ENCODE peak calls at places on chromosomes 13 and 19, in five cellular contexts. One of them, this sample, is unnamed. For H3K9me3, the result is how much of the 10 kb centered on the place peaks cover.

GRCh38 chr13:59700281-59700680 is 463.4 kb downstream of the DIAPH3 start:
- DNase-seq in AG04450: no peak
- DNase-seq in astrocyte: peak
- DNase-seq in CD8-positive, alpha-beta T cell: no peak
- DNase-seq in IMR-90: peak
- DNase-seq in this sample: no peak

GRCh38 chr19:42115219-42115618 is 17.0 kb downstream of the POU2F2 start:
- DNase-seq in AG04450: no peak
- DNase-seq in astrocyte: no peak
- DNase-seq in CD8-positive, alpha-beta T cell: no peak
- DNase-seq in IMR-90: peak
- DNase-seq in this sample: no peak

GRCh38 chr13:84706004-84706710 is 823.9 kb upstream of the SLITRK1 start:
- DNase-seq in AG04450: no peak
- DNase-seq in astrocyte: no peak
- DNase-seq in CD8-positive, alpha-beta T cell: no peak
- DNase-seq in IMR-90: no peak
- DNase-seq in this sample: peak

GRCh38 chr13:28753208-28753892 is 34.6 kb upstream of the SLC46A3 start:
- DNase-seq in AG04450: peak
- DNase-seq in astrocyte: peak
- DNase-seq in CD8-positive, alpha-beta T cell: no peak
- DNase-seq in IMR-90: peak
- DNase-seq in this sample: no peak

GRCh38 chr19:48968813-48969218 is 3.7 kb downstream of the FTL start:
- DNase-seq in AG04450: no peak
- DNase-seq in astrocyte: no peak
- DNase-seq in CD8-positive, alpha-beta T cell: no peak
- DNase-seq in IMR-90: no peak
- DNase-seq in this sample: no peak

GRCh38 chr13:39037410-39037879 is 444 bp downstream of the PROSER1 start:
- DNase-seq in AG04450: no peak
- DNase-seq in astrocyte: no peak
- DNase-seq in CD8-positive, alpha-beta T cell: peak
- DNase-seq in IMR-90: no peak
- DNase-seq in this sample: no peak

GRCh38 chr13:51644649-51645048 is 60.4 kb downstream of the WDFY2 start:
- DNase-seq in AG04450: no peak
- DNase-seq in astrocyte: peak
- DNase-seq in CD8-positive, alpha-beta T cell: no peak
- DNase-seq in IMR-90: peak
- DNase-seq in this sample: no peak

GRCh38 chr13:93265800-93266199 is 39.2 kb downstream of the GPC6 start:
- DNase-seq in AG04450: no peak
- DNase-seq in astrocyte: no peak
- DNase-seq in CD8-positive, alpha-beta T cell: no peak
- DNase-seq in IMR-90: no peak
- DNase-seq in this sample: no peak

GRCh38 chr13:113291997-113292862 is 4.8 kb upstream of the LAMP1 start:
- DNase-seq in AG04450: no peak
- DNase-seq in astrocyte: no peak
- DNase-seq in CD8-positive, alpha-beta T cell: no peak
- DNase-seq in IMR-90: peak
- DNase-seq in this sample: peak

GRCh38 chr19:2603320-2603719 is 99.2 kb downstream of the GNG7 start:
- DNase-seq in AG04450: no peak
- DNase-seq in astrocyte: peak
- DNase-seq in CD8-positive, alpha-beta T cell: no peak
- DNase-seq in IMR-90: no peak
- DNase-seq in this sample: no peak
- H3K4me3 ChIP-seq in AG04450: peak
- H3K4me3 ChIP-seq in astrocyte: no peak
- H3K4me3 ChIP-seq in CD8-positive, alpha-beta T cell: no peak
- H3K4me3 ChIP-seq in IMR-90: no peak
- H3K4me3 ChIP-seq in this sample: no peak

GRCh38 chr19:2841858-2842574 is 741 bp downstream of the ZNF555 start:
- DNase-seq in AG04450: no peak
- DNase-seq in astrocyte: no peak
- DNase-seq in CD8-positive, alpha-beta T cell: no peak
- DNase-seq in IMR-90: no peak
- DNase-seq in this sample: no peak

GRCh38 chr19:2834294-2834871 is 6.9 kb upstream of the ZNF555 start:
- DNase-seq in AG04450: no peak
- DNase-seq in astrocyte: no peak
- DNase-seq in CD8-positive, alpha-beta T cell: no peak
- DNase-seq in IMR-90: no peak
- DNase-seq in this sample: no peak

GRCh38 chr19:2840794-2841790 is at the start of gene ZNF555:
- DNase-seq in AG04450: peak
- DNase-seq in astrocyte: peak
- DNase-seq in CD8-positive, alpha-beta T cell: peak
- DNase-seq in IMR-90: peak
- DNase-seq in this sample: peak

GRCh38 chr19:2837430-2837829 is 3.8 kb upstream of the ZNF555 start:
- DNase-seq in AG04450: no peak
- DNase-seq in astrocyte: no peak
- DNase-seq in CD8-positive, alpha-beta T cell: no peak
- DNase-seq in IMR-90: no peak
- DNase-seq in this sample: no peak
- H3K9me3 ChIP-seq in AG04450: half or more
- H3K9me3 ChIP-seq in astrocyte: under half
- H3K9me3 ChIP-seq in CD8-positive, alpha-beta T cell: under half
- H3K9me3 ChIP-seq in IMR-90: under half
- H3K9me3 ChIP-seq in this sample: under half

GRCh38 chr19:34482380-34483250 is 1.1 kb downstream of the WTIP start:
- DNase-seq in AG04450: no peak
- DNase-seq in astrocyte: peak
- DNase-seq in CD8-positive, alpha-beta T cell: no peak
- DNase-seq in IMR-90: peak
- DNase-seq in this sample: no peak

GRCh38 chr19:34480491-34480890 is 1.1 kb upstream of the WTIP start:
- DNase-seq in AG04450: no peak
- DNase-seq in astrocyte: no peak
- DNase-seq in CD8-positive, alpha-beta T cell: no peak
- DNase-seq in IMR-90: no peak
- DNase-seq in this sample: no peak

GRCh38 chr19:34480971-34481821 is at the start of gene WTIP:
- DNase-seq in AG04450: peak
- DNase-seq in astrocyte: peak
- DNase-seq in CD8-positive, alpha-beta T cell: no peak
- DNase-seq in IMR-90: peak
- DNase-seq in this sample: no peak

GRCh38 chr19:34484328-34484727 is 2.8 kb downstream of the WTIP start:
- DNase-seq in AG04450: no peak
- DNase-seq in astrocyte: no peak
- DNase-seq in CD8-positive, alpha-beta T cell: no peak
- DNase-seq in IMR-90: no peak
- DNase-seq in this sample: no peak

GRCh38 chr19:34481861-34482379 is 362 bp downstream of the WTIP start:
- DNase-seq in AG04450: no peak
- DNase-seq in astrocyte: no peak
- DNase-seq in CD8-positive, alpha-beta T cell: no peak
- DNase-seq in IMR-90: no peak
- DNase-seq in this sample: no peak
- H3K4me3 ChIP-seq in AG04450: peak
- H3K4me3 ChIP-seq in astrocyte: peak
- H3K4me3 ChIP-seq in CD8-positive, alpha-beta T cell: no peak
- H3K4me3 ChIP-seq in IMR-90: peak
- H3K4me3 ChIP-seq in this sample: no peak

GRCh38 chr19:19758164-19758563 is 25.3 kb upstream of the ZNF14 start:
- DNase-seq in AG04450: no peak
- DNase-seq in astrocyte: no peak
- DNase-seq in CD8-positive, alpha-beta T cell: no peak
- DNase-seq in IMR-90: no peak
- DNase-seq in this sample: no peak
- H3K9me3 ChIP-seq in AG04450: under half
- H3K9me3 ChIP-seq in astrocyte: under half
- H3K9me3 ChIP-seq in CD8-positive, alpha-beta T cell: under half
- H3K9me3 ChIP-seq in IMR-90: under half
- H3K9me3 ChIP-seq in this sample: under half

GRCh38 chr13:76879876-76880270 is 6.3 kb downstream of the KCTD12 start:
- DNase-seq in AG04450: no peak
- DNase-seq in astrocyte: no peak
- DNase-seq in CD8-positive, alpha-beta T cell: no peak
- DNase-seq in IMR-90: no peak
- DNase-seq in this sample: no peak

GRCh38 chr13:76885203-76886004 is 801 bp downstream of the KCTD12 start:
- DNase-seq in AG04450: no peak
- DNase-seq in astrocyte: peak
- DNase-seq in CD8-positive, alpha-beta T cell: peak
- DNase-seq in IMR-90: peak
- DNase-seq in this sample: peak

GRCh38 chr13:76884167-76884566 is 2.0 kb downstream of the KCTD12 start:
- DNase-seq in AG04450: no peak
- DNase-seq in astrocyte: no peak
- DNase-seq in CD8-positive, alpha-beta T cell: no peak
- DNase-seq in IMR-90: no peak
- DNase-seq in this sample: no peak

GRCh38 chr13:76884571-76885202 is 1.5 kb downstream of the KCTD12 start:
- DNase-seq in AG04450: no peak
- DNase-seq in astrocyte: peak
- DNase-seq in CD8-positive, alpha-beta T cell: no peak
- DNase-seq in IMR-90: peak
- DNase-seq in this sample: no peak

DNA sequence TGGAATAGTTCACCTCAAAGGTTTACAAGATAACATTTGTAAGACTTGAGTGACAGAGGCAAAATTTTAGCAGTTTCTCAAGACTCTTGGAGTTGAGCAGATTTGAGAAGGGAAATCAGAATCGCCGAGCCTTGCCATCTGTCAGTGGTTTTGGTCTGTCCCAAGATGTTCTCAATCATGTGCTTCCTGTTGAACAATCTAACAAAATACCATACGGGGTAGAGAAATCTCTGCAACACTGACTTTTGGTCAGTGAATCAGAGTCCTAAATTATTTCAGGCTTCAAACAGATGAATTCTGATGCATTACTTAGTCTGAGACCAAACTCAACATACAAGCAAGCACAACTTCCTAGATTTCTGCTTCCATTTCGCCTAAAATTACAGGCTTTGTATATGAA is 3.8 kb downstream of the KCTD12 start:
- DNase-seq in AG04450: no peak
- DNase-seq in astrocyte: peak
- DNase-seq in CD8-positive, alpha-beta T cell: no peak
- DNase-seq in IMR-90: no peak
- DNase-seq in this sample: no peak
- H3K4me3 ChIP-seq in AG04450: no peak
- H3K4me3 ChIP-seq in astrocyte: no peak
- H3K4me3 ChIP-seq in CD8-positive, alpha-beta T cell: no peak
- H3K4me3 ChIP-seq in IMR-90: no peak
- H3K4me3 ChIP-seq in this sample: no peak

GRCh38 chr13:53513199-53513598 is 484.6 kb downstream of the OLFM4 start:
- DNase-seq in AG04450: no peak
- DNase-seq in astrocyte: no peak
- DNase-seq in CD8-positive, alpha-beta T cell: no peak
- DNase-seq in IMR-90: no peak
- DNase-seq in this sample: no peak

GRCh38 chr13:53507741-53508140 is 479.1 kb downstream of the OLFM4 start:
- DNase-seq in AG04450: no peak
- DNase-seq in astrocyte: no peak
- DNase-seq in CD8-positive, alpha-beta T cell: no peak
- DNase-seq in IMR-90: no peak
- DNase-seq in this sample: no peak
- H3K9me3 ChIP-seq in AG04450: under half
- H3K9me3 ChIP-seq in astrocyte: under half
- H3K9me3 ChIP-seq in CD8-positive, alpha-beta T cell: under half
- H3K9me3 ChIP-seq in IMR-90: under half
- H3K9me3 ChIP-seq in this sample: under half

GRCh38 chr13:110699148-110700145 is 6.5 kb downstream of the CARS2 start:
- DNase-seq in AG04450: no peak
- DNase-seq in astrocyte: no peak
- DNase-seq in CD8-positive, alpha-beta T cell: no peak
- DNase-seq in IMR-90: no peak
- DNase-seq in this sample: no peak
- H3K4me3 ChIP-seq in AG04450: no peak
- H3K4me3 ChIP-seq in astrocyte: no peak
- H3K4me3 ChIP-seq in CD8-positive, alpha-beta T cell: no peak
- H3K4me3 ChIP-seq in IMR-90: no peak
- H3K4me3 ChIP-seq in this sample: no peak

DNA sequence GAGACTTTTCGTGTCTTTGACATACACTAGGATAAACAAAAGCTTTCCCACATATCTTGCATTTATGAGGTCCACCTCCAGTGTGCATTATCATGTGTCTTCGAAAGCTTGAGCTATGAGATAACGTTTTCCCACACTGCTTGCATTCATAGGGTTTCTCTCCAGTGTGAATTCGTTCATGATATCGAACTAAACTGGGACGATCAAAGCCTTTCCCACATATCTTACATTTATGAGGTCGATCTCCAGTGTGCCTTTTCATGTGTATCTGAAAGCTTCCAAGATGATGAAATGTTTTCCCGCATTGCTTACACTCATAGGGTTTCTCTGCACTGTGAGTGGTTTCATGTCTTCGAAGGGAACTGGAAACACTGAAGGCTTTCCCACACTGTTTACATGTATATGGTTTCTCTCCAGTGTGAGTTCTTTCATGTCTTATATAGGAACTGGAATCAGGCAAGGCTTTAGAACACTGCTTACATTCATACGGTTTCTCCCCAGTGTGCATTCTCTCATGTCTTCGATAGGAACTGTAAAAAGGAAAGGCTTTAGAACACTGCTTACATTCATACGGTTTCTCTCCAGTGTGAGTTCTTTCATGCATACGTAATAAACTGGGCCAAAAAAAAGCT is 14.5 kb downstream of the ZNF563 start:
- DNase-seq in AG04450: no peak
- DNase-seq in astrocyte: no peak
- DNase-seq in CD8-positive, alpha-beta T cell: no peak
- DNase-seq in IMR-90: no peak
- DNase-seq in this sample: no peak
- H3K9me3 ChIP-seq in AG04450: under half
- H3K9me3 ChIP-seq in astrocyte: under half
- H3K9me3 ChIP-seq in CD8-positive, alpha-beta T cell: under half
- H3K9me3 ChIP-seq in IMR-90: under half
- H3K9me3 ChIP-seq in this sample: under half

DNA sequence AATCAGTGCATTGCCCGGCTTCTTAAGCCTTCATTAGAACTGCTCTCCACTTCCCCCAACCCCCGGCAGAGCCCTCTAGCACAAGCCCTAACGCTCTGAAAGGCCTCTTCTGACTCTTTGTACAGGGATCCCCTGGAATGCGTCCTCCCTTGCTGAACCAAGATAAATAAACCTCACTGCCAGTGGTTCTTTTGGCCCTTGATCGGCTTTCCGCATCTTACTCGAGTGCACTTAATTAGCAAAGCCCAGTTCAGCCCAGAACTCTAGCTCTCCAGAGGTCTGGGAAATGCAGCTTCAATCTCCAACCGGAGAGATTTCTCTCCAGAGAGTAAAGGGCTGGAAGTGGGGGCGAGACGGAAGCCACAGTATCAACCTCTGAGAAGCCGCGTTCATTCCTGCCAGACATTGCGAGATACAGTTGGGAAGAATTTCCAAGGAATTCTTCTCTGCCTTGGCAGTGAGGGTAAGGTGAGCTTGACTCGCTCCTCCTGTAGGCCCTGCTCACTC is 8.7 kb upstream of the ZNF444 start:
- DNase-seq in AG04450: no peak
- DNase-seq in astrocyte: peak
- DNase-seq in CD8-positive, alpha-beta T cell: no peak
- DNase-seq in IMR-90: peak
- DNase-seq in this sample: no peak
- H3K4me3 ChIP-seq in AG04450: peak
- H3K4me3 ChIP-seq in astrocyte: no peak
- H3K4me3 ChIP-seq in CD8-positive, alpha-beta T cell: no peak
- H3K4me3 ChIP-seq in IMR-90: no peak
- H3K4me3 ChIP-seq in this sample: no peak

This sample was measured in naive thymus-derived CD4-positive, alpha-beta T cell.